ENCODE peak calls at places on chromosome 15, in seven cellular contexts. W is SK-N-MC, L is GM23338, J is GM12892, T is HL-60, X is breast epithelium, N is Panc1. I is an unnamed sample.

GRCh38 chr15:44325568-44325967 is 37.0 kb downstream of the GOLM2 start:
- DNase-seq in N (no peak), W (no peak), T (no peak), X (no peak), J (no peak), L (peak; percentile 69), I (no peak)

GRCh38 chr15:43922021-43922420 is 95.2 kb downstream of the WDR76 start:
- DNase-seq in J (no peak), T (no peak), X (no peak), L (no peak), W (no peak), N (no peak), I (no peak)

GRCh38 chr15:62389887-62390792 is 225.1 kb upstream of the C2CD4B start:
- DNase-seq in N (no peak), T (peak; percentile 34), X (peak; percentile 21), L (peak; percentile 89), W (no peak), J (peak; percentile 76), I (peak; percentile 71)

GRCh38 chr15:68930268-68931022 is at the start of gene SPESP1:
- DNase-seq in T (no peak), J (no peak), L (peak; percentile 11), W (no peak), N (no peak), X (peak; percentile 44), I (peak; percentile 49)

GRCh38 chr15:29819979-29820801 is 2.1 kb downstream of the TJP1 start:
- DNase-seq in W (no peak), T (no peak), L (no peak), J (no peak), N (no peak), X (no peak), I (no peak)

GRCh38 chr15:96888764-96889163 is 558.3 kb downstream of the NR2F2 start:
- DNase-seq in N (no peak), X (no peak), W (no peak), T (no peak), L (no peak), J (no peak), I (no peak)

GRCh38 chr15:92595506-92596337 is 59.9 kb downstream of the FAM174B start:
- DNase-seq in W (no peak), X (no peak), T (no peak), N (no peak), J (no peak), L (no peak), I (no peak)

GRCh38 chr15:63218114-63218808 is 28.9 kb downstream of the RAB8B start:
- DNase-seq in J (no peak), T (no peak), N (no peak), X (no peak), W (no peak), L (no peak), I (no peak)

GRCh38 chr15:51030649-51031316 is 63.9 kb downstream of the TNFAIP8L3 start:
- DNase-seq in J (no peak), T (no peak), N (peak; percentile 63), L (no peak), W (no peak), X (no peak), I (peak; percentile 62)

GRCh38 chr15:63019539-63020109 is 22.9 kb upstream of the TPM1 start:
- DNase-seq in T (no peak), X (peak; percentile 89), W (no peak), J (no peak), L (peak; percentile 77), N (peak; percentile 61), I (peak; percentile 69)

GRCh38 chr15:65054333-65055200 is 9.4 kb downstream of the SLC51B start:
- DNase-seq in W (no peak), L (peak; percentile 85), J (peak; percentile 85), T (peak; percentile 25), N (no peak), X (peak; percentile 52), I (peak; percentile 80)

GRCh38 chr15:83205725-83206324 is 1.8 kb downstream of the HDGFL3 start:
- DNase-seq in T (no peak), L (no peak), N (no peak), W (no peak), X (no peak), J (no peak), I (no peak)

GRCh38 chr15:64851503-64851840 is 9.8 kb downstream of the PLEKHO2 start:
- DNase-seq in N (no peak), J (no peak), W (no peak), L (peak; percentile 72), T (no peak), X (no peak), I (no peak)

GRCh38 chr15:32919749-32920414 is 202.1 kb downstream of the GREM1 start:
- DNase-seq in J (no peak), W (peak; percentile 5), T (no peak), X (no peak), L (no peak), N (no peak), I (no peak)

GRCh38 chr15:101431748-101432147 is 57.8 kb downstream of the PCSK6 start:
- DNase-seq in X (no peak), W (no peak), N (no peak), T (no peak), L (no peak), J (no peak), I (no peak)

GRCh38 chr15:35827949-35828348 is 282.0 kb upstream of the DPH6 start:
- DNase-seq in T (no peak), L (no peak), X (no peak), W (no peak), J (no peak), N (no peak), I (no peak)

GRCh38 chr15:89971592-89971997 is 29.5 kb upstream of the ZNF710 start:
- DNase-seq in W (no peak), X (no peak), L (peak; percentile 95), N (peak; percentile 30), J (peak; percentile 37), T (no peak), I (peak; percentile 66)

GRCh38 chr15:100710213-100710612 is 107.8 kb downstream of the ASB7 start:
- DNase-seq in T (no peak), X (no peak), N (no peak), W (no peak), J (no peak), L (no peak), I (no peak)

GRCh38 chr15:59371458-59372351 is 966 bp downstream of the MYO1E start:
- DNase-seq in J (peak; percentile 44), L (peak; percentile 76), N (no peak), W (no peak), X (peak; percentile 53), T (no peak), I (peak; percentile 70)

GRCh38 chr15:76199106-76200082 is 111.9 kb downstream of the ETFA start:
- DNase-seq in W (no peak), X (no peak), N (no peak), T (no peak), J (no peak), L (no peak), I (no peak)

GRCh38 chr15:66679657-66680108 is 22.4 kb upstream of the SMAD6 start:
- DNase-seq in W (no peak), N (no peak), X (no peak), L (peak; percentile 46), T (no peak), J (no peak), I (peak; percentile 36)

GRCh38 chr15:42919794-42920280 is 741 bp downstream of the TTBK2 start:
- DNase-seq in J (no peak), L (peak; percentile 39), W (no peak), N (no peak), T (peak; percentile 27), X (peak; percentile 23), I (no peak)

GRCh38 chr15:60154764-60155163 is 150.7 kb downstream of the FOXB1 start:
- DNase-seq in T (no peak), W (no peak), J (no peak), N (no peak), L (no peak), X (no peak), I (no peak)

GRCh38 chr15:33086500-33087141 is 107.9 kb downstream of the FMN1 start:
- DNase-seq in J (no peak), N (peak; percentile 30), W (peak; percentile 12), L (peak; percentile 70), X (no peak), T (no peak), I (no peak)

GRCh38 chr15:40093224-40093842 is 15.3 kb downstream of the BMF start:
- DNase-seq in J (no peak), L (peak; percentile 34), W (no peak), T (no peak), X (no peak), N (no peak), I (no peak)

DNA sequence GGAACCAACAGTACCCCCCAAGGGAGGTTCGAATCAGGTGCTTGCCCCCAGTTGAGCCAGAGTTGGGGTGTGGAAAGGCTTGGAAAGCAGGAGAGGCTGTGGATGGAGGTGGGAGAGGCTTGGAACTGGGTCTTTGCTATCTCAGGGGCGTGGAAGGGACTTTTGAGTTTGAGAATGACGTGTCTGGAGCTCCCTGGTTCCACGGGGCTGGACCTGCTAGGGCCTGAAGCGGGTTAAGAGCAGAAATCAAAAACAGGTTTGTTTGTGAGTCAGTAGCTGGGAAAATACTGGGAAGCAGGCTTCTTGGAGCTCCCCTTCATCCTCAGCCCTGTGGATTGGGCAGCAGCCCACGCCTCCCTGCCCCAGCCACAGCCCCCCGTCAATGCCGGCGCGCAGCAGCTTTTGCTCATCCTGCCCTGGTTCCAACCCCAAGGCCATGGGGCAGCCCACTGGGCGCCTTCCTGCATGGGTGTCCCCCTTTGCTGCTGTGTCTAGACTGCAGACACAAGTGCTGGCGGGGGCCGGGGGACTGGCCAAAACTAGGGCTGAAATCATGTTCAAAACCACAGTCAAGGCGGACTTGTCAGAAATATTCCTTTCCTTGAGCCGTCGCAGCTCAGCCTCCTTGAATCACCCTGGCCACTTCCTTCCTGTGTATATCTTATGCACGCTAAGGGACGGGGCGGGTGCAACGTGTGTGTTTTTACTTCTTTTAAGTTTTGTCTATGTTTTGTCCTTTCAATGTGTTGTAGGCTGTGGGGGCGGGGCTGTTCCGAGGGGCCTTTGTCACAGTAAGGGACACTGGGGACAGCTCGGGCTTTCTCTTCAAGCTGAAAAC is 108.0 kb downstream of the KLF13 start:
- DNase-seq in L (peak; percentile 11), T (peak; percentile 58), N (no peak), J (peak; percentile 63), X (peak; percentile 47), W (no peak), I (peak; percentile 63)
- TF ChIP-seq POLR2AphosphoS5 in L (no peak), T (peak; percentile 87), N (no peak), J (no peak), X (no peak), W (no peak), I (peak; percentile 27)

GRCh38 chr15:74776851-74777768 is 4.8 kb upstream of the CSK start:
- DNase-seq in J (peak; percentile 70), N (no peak), T (peak; percentile 76), X (no peak), L (peak; percentile 69), W (no peak), I (no peak)
- TF ChIP-seq POLR2AphosphoS5 in J (peak; percentile 50), N (no peak), T (peak; percentile 39), X (no peak), L (no peak), W (no peak), I (no peak)

DNA sequence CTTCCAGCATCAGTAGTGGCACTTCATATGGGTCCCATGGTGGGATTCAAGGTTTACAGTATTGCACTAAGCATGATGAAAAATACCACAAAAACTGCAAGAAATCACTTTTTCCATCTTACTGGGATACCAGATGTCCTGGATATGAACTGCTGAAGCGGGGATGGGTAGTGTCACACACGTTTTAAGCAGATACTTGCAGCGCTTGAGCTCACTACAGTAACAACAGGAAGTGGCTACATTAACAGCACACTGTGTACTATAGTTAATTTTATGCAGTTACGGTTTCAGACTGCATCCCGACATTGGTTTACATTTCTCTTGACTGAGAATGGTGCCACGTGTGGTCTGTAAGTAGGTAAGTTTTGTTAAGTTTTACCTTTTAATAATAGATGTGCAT is 3.5 kb upstream of the ISG20 start:
- DNase-seq in X (no peak), T (no peak), N (no peak), W (no peak), J (no peak), L (no peak), I (no peak)
- TF ChIP-seq POLR2AphosphoS5 in X (no peak), T (no peak), N (no peak), W (no peak), J (no peak), L (no peak), I (peak; percentile 65)

GRCh38 chr15:99589801-99590200 is 24.0 kb downstream of the MEF2A start:
- DNase-seq in L (no peak), J (no peak), W (no peak), N (no peak), T (no peak), X (no peak), I (no peak)
- TF ChIP-seq POLR2AphosphoS5 in L (no peak), J (no peak), W (no peak), N (no peak), T (no peak), X (no peak), I (no peak)